ENCODE peak calls at places on chromosome 14, in seven cellular contexts. O is Peyer's patch, Q is nephron progenitor cell, A is lower leg skin, D is lower lobe of right lung, F is natural killer cell, C is WTC11. P is an unnamed sample.
A peak's percentile ranks its signal among the peaks of the same experiment; 100 is the strongest.

GRCh38 chr14:64706119-64706465 is 1.9 kb downstream of the PLEKHG3 start:
- DNase-seq in F (no peak), D (no peak), Q (no peak), A (peak; percentile 68), O (peak; percentile 38), C (no peak), P (no peak)

GRCh38 chr14:104361921-104362681 is 217.5 kb upstream of the C14orf180 start:
- DNase-seq in D (peak; percentile 32), C (no peak), A (no peak), Q (no peak), O (peak; percentile 33), F (no peak), P (no peak)

GRCh38 chr14:52327374-52328226 is 13.5 kb downstream of the PTGER2 start:
- DNase-seq in O (no peak), Q (no peak), C (no peak), F (no peak), D (no peak), A (no peak), P (peak; percentile 31)

GRCh38 chr14:97824218-97824617 is 1027.0 kb downstream of the VRK1 start:
- DNase-seq in C (no peak), D (no peak), A (no peak), F (no peak), Q (no peak), O (no peak), P (peak; percentile 21)

GRCh38 chr14:24074625-24075484 is 3.5 kb downstream of the CPNE6 start:
- DNase-seq in D (no peak), Q (no peak), A (no peak), O (peak; percentile 79), C (no peak), F (no peak), P (no peak)

GRCh38 chr14:100592972-100593371 is 5.8 kb upstream of the BEGAIN start:
- DNase-seq in Q (no peak), C (peak; percentile 5), F (no peak), A (no peak), O (peak; percentile 13), D (peak; percentile 23), P (no peak)

GRCh38 chr14:61696753-61697318 is 1.5 kb downstream of the HIF1A start:
- DNase-seq in F (no peak), D (no peak), Q (no peak), O (no peak), A (no peak), C (no peak), P (no peak)

GRCh38 chr14:85535916-85536834 is 6.2 kb downstream of the FLRT2 start:
- DNase-seq in D (no peak), F (no peak), O (no peak), A (no peak), Q (no peak), C (no peak), P (no peak)

GRCh38 chr14:74302160-74302628 is 540 bp downstream of the ABCD4 start:
- DNase-seq in O (no peak), F (no peak), D (no peak), A (no peak), Q (no peak), C (no peak), P (peak; percentile 37)

GRCh38 chr14:56805201-56805991 is 4.9 kb downstream of the OTX2 start:
- DNase-seq in O (no peak), A (no peak), D (no peak), C (peak; percentile 47), Q (no peak), F (no peak), P (no peak)

GRCh38 chr14:100281286-100282082 is 24.8 kb downstream of the SLC25A29 start:
- DNase-seq in C (no peak), Q (no peak), O (peak; percentile 43), F (no peak), D (peak; percentile 71), A (peak; percentile 85), P (no peak)

GRCh38 chr14:103556976-103557758 is 5.3 kb downstream of the BAG5 start:
- DNase-seq in Q (no peak), C (no peak), D (no peak), A (no peak), O (no peak), F (no peak), P (no peak)

GRCh38 chr14:101405931-101406330 is 155.4 kb upstream of the DIO3 start:
- DNase-seq in Q (no peak), O (no peak), C (no peak), A (peak; percentile 57), F (no peak), D (no peak), P (no peak)

GRCh38 chr14:73786942-73787759 is 64.5 kb upstream of the PTGR2 start:
- DNase-seq in Q (peak; percentile 73), O (peak; percentile 86), C (peak; percentile 64), F (peak; percentile 61), A (peak; percentile 92), D (peak; percentile 82), P (peak; percentile 66)

GRCh38 chr14:64421166-64421565 is 33.0 kb downstream of the MTHFD1 start:
- DNase-seq in Q (no peak), D (no peak), A (no peak), O (no peak), F (no peak), C (no peak), P (no peak)

GRCh38 chr14:85319101-85319500 is 210.8 kb upstream of the FLRT2 start:
- DNase-seq in C (no peak), A (no peak), O (no peak), Q (no peak), D (no peak), F (no peak), P (no peak)

GRCh38 chr14:71358209-71358931 is 451.1 kb downstream of the PCNX1 start:
- DNase-seq in O (no peak), A (no peak), Q (no peak), C (no peak), D (no peak), F (no peak), P (peak; percentile 31)

GRCh38 chr14:74257078-74257987 is 18.1 kb downstream of the VSX2 start:
- DNase-seq in C (peak; percentile 68), A (peak; percentile 87), D (peak; percentile 66), F (peak; percentile 60), Q (peak; percentile 73), O (peak; percentile 54), P (peak; percentile 61)

GRCh38 chr14:34554540-34555250 is 15.2 kb upstream of the EAPP start:
- DNase-seq in Q (no peak), C (no peak), F (no peak), A (peak; percentile 75), D (no peak), O (peak; percentile 44), P (no peak)

GRCh38 chr14:36198378-36198777 is 21.9 kb upstream of the PTCSC3 start:
- DNase-seq in D (no peak), O (no peak), F (no peak), C (no peak), A (no peak), Q (no peak), P (no peak)
- TF ChIP-seq CTCF in D (no peak), O (no peak), F (no peak), C (no peak), A (no peak), Q (no peak), P (no peak)

DNA sequence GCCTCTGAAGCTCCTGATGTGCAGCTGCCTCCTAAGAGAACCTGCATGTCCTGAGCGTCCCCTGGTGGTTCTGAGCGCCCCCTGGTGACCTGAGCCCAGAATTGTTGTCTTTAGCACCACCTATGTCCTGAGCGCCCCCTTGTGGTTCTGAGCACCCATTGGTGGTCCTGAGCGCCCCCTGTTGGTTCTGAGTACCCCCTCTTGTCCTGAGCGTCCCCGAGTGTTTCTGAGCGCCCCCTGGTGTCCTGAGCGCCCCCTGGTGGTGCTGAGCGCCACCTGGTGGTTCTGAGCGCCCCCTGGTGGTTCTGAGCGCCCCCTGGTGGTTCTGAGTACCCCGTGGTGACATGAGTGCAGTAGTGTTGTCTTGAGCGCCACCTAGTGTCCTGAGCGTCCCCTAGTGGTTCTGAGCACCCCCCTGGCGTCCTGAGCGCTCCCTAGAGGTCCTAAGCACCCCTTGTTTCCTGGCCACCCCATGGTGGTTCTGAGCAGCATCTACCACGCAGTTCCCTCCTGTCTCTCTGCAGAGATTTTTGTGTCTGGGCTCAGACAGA is 782.5 kb downstream of the TMEM121 start:
- DNase-seq in C (peak; percentile 42), A (no peak), O (peak; percentile 68), F (peak; percentile 64), Q (peak; percentile 5), D (peak; percentile 67), P (peak; percentile 93)
- TF ChIP-seq CTCF in C (peak; percentile 70), A (no peak), O (peak; percentile 52), F (peak; percentile 74), Q (peak; percentile 17), D (peak; percentile 54), P (peak; percentile 95)

DNA sequence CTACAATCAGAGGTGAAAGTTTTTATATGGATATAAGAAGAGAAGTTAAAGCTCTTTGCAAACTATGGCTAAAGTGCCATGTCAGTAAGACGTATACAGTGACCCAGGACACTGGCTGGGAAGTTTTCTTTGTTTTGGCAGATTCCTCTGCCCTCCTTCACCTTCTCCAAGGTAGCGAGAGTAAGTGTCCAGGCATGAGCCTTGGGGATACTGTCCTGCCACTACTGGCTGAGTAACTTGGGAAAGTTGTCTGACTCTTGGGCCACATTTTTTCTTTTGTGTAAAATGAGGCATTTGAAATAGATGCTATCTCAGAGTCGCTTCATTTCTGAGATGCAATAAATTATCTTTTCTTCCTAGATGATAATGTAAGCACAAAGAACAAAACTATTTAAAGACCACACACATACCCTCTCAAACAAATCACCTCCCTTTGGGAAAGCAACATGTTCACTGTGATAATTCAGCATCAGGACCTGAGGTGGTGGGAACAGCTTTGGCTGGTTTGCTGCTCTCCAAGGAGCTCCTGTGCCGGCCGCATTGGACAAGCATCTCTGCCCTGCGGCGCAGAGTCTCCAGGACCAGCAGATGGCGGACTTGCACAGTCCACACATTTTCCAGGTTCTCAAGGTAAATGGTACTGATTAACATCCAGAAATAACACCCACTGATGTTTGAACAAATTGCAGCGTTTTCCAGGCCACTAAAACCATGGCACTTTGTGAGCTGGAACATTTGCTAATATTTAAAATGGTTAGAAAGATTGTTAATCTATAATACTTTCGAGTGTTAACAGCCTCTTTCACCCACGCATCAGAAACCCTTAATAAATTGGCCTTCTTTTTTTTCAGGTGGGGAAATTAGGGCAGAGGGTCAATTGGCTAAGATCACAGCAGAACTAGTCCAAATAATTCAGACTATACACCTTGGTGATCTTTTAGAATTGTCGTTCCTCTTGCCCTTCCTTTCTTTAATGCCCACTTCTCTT is 106.2 kb downstream of the PTCSC3 start:
- DNase-seq in A (no peak), Q (peak; percentile 75), O (peak; percentile 61), D (peak; percentile 78), C (peak; percentile 79), F (no peak), P (peak; percentile 65)
- TF ChIP-seq CTCF in A (no peak), Q (peak; percentile 79), O (no peak), D (peak; percentile 62), C (peak; percentile 39), F (no peak), P (peak; percentile 62)

DNA sequence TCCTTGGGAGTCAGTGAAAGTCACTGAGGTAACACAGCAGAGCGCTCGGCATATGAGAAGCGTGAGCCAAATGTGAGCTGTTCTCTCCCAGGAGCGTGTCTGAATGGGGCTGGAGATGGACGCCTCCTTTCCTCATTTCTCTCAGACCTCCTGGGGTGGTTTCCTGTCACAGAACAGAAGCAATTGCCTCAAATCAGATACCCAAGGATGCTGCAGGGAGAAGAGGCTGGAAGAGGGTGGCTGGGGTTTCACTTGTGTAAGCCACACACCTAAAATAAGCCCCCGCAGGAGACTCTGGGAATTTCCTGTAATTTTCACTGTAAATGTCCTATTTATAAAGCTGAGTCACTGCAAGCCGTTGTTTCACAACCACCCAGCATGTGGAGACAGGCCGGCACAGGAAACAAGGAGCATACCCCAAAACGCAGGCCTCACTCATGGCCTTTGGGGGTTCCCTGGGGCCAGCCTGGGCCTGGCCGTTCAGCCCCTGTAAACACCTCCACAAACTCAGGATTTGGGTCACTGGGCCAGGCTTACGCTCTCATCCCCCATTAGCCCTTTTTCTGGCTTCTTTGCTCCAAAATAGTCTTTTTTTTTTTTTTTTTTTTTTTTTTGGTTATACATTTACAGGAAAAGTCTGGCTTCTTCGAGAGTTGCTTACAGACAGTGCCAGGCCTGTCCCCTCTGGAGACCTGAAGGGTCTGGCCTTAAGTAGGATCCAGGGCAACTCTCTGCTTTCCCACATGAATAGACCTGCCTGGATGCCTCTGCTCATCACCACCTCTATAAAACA is 55.3 kb downstream of the VCPKMT start:
- DNase-seq in F (peak; percentile 56), A (peak; percentile 92), D (no peak), O (peak; percentile 61), C (no peak), Q (no peak), P (peak; percentile 75)
- TF ChIP-seq CTCF in F (no peak), A (no peak), D (peak; percentile 11), O (no peak), C (peak; percentile 19), Q (no peak), P (no peak)

P was measured in activated CD8-positive, alpha-beta T cell treated with anti-CD3 and anti-CD28 coated beads for 36 hours.